ENCODE peak calls at places on chromosomes 5 and 9, in four cellular contexts. One of them, this sample, is unnamed.

GRCh38 chr9:129384138-129384886 is 206.3 kb upstream of the IER5L start:
- DNase-seq in mammary epithelial cell: no peak
- DNase-seq in SK-N-SH: no peak
- DNase-seq in mesenchymal stem cell: no peak
- DNase-seq in this sample: no peak

GRCh38 chr5:176543428-176544182 is 5.5 kb upstream of the CDHR2 start:
- DNase-seq in mesenchymal stem cell: peak; percentile 29
- DNase-seq in mammary epithelial cell: peak; percentile 61
- DNase-seq in SK-N-SH: peak; percentile 89
- DNase-seq in this sample: peak; percentile 88

GRCh38 chr9:69758001-69758730 is 1.6 kb downstream of the PTAR1 start:
- DNase-seq in SK-N-SH: no peak
- DNase-seq in mesenchymal stem cell: peak; percentile 33
- DNase-seq in mammary epithelial cell: no peak
- DNase-seq in this sample: peak; percentile 37

GRCh38 chr5:81420039-81420667 is 26.2 kb upstream of the ACOT12 start:
- DNase-seq in mesenchymal stem cell: peak; percentile 96
- DNase-seq in mammary epithelial cell: peak; percentile 90
- DNase-seq in SK-N-SH: no peak
- DNase-seq in this sample: no peak

GRCh38 chr5:144581044-144581443 is 410.4 kb downstream of the KCTD16 start:
- DNase-seq in mammary epithelial cell: no peak
- DNase-seq in mesenchymal stem cell: no peak
- DNase-seq in SK-N-SH: no peak
- DNase-seq in this sample: no peak

GRCh38 chr9:126862461-126862830 is 2.0 kb downstream of the ZBTB34 start:
- DNase-seq in mesenchymal stem cell: no peak
- DNase-seq in SK-N-SH: no peak
- DNase-seq in mammary epithelial cell: no peak
- DNase-seq in this sample: peak; percentile 28

GRCh38 chr5:176529824-176530195 is 7.4 kb downstream of the RNF44 start:
- DNase-seq in SK-N-SH: no peak
- DNase-seq in mammary epithelial cell: no peak
- DNase-seq in mesenchymal stem cell: no peak
- DNase-seq in this sample: peak; percentile 96

GRCh38 chr5:139660105-139660915 is 12.2 kb downstream of the CXXC5 start:
- DNase-seq in mesenchymal stem cell: peak; percentile 42
- DNase-seq in SK-N-SH: peak; percentile 81
- DNase-seq in mammary epithelial cell: peak; percentile 76
- DNase-seq in this sample: peak; percentile 32

GRCh38 chr9:69145148-69145547 is 28.9 kb upstream of the TJP2 start:
- DNase-seq in mesenchymal stem cell: no peak
- DNase-seq in SK-N-SH: peak; percentile 66
- DNase-seq in mammary epithelial cell: no peak
- DNase-seq in this sample: no peak

GRCh38 chr5:60595183-60595582 is 104.8 kb downstream of the DEPDC1B start:
- DNase-seq in SK-N-SH: no peak
- DNase-seq in mammary epithelial cell: no peak
- DNase-seq in mesenchymal stem cell: peak; percentile 53
- DNase-seq in this sample: no peak

DNA sequence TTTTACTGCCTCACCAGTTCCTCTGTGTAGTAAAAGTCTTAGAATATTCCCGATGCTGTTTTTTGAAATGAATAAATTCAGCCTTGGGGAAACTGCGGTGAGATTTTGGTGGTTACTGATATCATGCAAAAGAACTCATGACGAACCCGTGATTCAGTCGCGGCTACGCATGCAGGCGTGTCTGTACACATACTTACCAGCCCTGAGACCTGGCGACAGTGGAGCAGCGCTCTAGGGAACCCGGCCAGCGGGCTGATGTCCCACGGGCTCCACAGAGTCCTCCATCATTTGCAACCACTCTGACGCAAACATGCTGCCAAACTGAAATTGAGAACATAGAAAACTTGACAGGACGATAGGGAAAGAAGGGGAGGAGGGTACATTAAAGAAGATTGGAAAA is 315.6 kb upstream of the DAB2 start:
- DNase-seq in mesenchymal stem cell: no peak
- DNase-seq in SK-N-SH: no peak
- DNase-seq in mammary epithelial cell: no peak
- DNase-seq in this sample: no peak
- H2AFZ ChIP-seq in mesenchymal stem cell: no peak overlapping the region
- H2AFZ ChIP-seq in SK-N-SH: no peak overlapping the region
- H2AFZ ChIP-seq in mammary epithelial cell: no peak overlapping the region
- H2AFZ ChIP-seq in this sample: no peak overlapping the region

GRCh38 chr9:73143606-73144328 is 7.9 kb upstream of the ANXA1 start:
- DNase-seq in SK-N-SH: no peak
- DNase-seq in mammary epithelial cell: peak; percentile 83
- DNase-seq in mesenchymal stem cell: peak; percentile 88
- DNase-seq in this sample: no peak
- H2AFZ ChIP-seq in SK-N-SH: peak overlapping the region; percentile 49
- H2AFZ ChIP-seq in mammary epithelial cell: peak overlapping the region; percentile 5
- H2AFZ ChIP-seq in mesenchymal stem cell: no peak overlapping the region
- H2AFZ ChIP-seq in this sample: no peak overlapping the region

DNA sequence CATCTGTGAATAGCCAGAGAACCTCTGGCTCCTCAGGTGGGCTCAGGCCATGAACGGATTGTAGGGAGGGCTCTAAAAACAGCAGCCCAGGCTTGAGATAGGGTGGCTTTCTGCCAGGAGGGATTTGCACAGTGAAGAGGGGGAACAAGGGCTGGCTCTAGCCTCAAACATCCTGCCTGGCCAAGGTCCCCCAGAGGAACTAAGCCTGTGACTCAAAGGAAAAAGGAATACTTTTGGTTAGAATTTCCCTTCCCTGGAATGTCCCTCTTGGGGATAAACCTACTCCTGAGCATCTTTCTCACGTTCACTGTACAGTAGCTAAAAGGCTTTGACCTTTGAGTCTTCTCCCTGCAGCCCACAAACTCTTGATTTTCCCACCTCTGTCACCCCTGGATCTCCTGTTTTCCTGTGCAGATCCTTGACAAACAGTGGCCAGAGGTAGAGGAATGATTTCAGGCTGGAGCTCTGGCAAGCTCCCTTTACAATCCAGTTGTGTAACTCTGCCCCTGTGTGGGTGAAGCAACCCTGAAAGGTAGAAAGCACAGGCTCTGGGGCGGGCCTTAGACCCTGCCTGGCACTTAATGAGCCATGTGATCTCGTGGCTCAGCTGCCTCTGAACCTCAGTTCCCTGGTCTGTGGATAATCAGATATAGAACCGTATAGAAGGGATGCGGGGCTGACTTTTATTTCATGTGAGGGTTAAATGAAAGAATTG is 17.4 kb downstream of the SEC61B start:
- DNase-seq in mesenchymal stem cell: peak; percentile 75
- DNase-seq in SK-N-SH: no peak
- DNase-seq in mammary epithelial cell: peak; percentile 19
- DNase-seq in this sample: no peak
- H2AFZ ChIP-seq in mesenchymal stem cell: no peak overlapping the region
- H2AFZ ChIP-seq in SK-N-SH: no peak overlapping the region
- H2AFZ ChIP-seq in mammary epithelial cell: no peak overlapping the region
- H2AFZ ChIP-seq in this sample: no peak overlapping the region

DNA sequence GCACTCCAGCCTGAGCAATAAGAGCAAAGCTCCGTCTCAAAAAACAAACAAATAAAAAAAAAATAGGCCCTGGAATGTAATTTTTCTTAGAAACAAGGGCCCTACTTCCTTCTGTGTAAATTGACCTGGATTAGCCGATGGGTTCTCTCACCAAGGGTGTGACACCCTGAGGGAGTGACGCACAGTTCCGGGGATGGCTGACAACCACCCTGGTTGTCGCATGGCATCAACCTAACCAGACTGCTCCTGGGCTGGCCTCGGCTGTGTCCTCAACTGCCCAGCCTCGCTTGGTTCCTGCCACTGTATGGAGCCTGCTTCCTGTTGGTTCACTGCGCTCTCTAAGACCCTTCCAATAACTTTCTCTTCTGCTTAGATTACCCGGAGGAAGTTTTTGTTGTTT is 51.2 kb upstream of the SPATA31D4 start:
- DNase-seq in mesenchymal stem cell: no peak
- DNase-seq in SK-N-SH: no peak
- DNase-seq in mammary epithelial cell: no peak
- DNase-seq in this sample: no peak
- H2AFZ ChIP-seq in mesenchymal stem cell: no peak overlapping the region
- H2AFZ ChIP-seq in SK-N-SH: peak overlapping the region; percentile 35
- H2AFZ ChIP-seq in mammary epithelial cell: no peak overlapping the region
- H2AFZ ChIP-seq in this sample: no peak overlapping the region

DNA sequence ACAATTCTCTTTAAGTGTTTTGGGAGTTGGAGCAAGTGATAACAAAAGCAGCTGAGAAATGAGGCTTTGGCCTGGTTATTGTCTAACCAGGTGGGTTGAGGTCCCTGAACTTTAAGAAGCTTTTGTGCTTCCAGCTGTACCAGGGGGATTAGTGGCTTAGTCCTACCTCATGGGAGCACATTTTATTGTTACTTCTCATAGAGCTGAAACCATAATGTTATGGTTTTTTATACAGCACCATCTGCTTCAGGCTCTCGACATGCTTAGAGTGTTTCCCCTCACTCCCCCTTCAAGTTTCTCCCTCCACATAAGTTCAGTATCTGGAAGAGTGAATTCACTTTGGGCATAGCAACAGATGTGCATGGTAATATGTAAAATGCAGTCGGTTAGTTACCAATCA is 95.7 kb upstream of the SPRY4 start:
- DNase-seq in SK-N-SH: no peak
- DNase-seq in mammary epithelial cell: no peak
- DNase-seq in mesenchymal stem cell: no peak
- DNase-seq in this sample: no peak
- H2AFZ ChIP-seq in SK-N-SH: no peak overlapping the region
- H2AFZ ChIP-seq in mammary epithelial cell: no peak overlapping the region
- H2AFZ ChIP-seq in mesenchymal stem cell: no peak overlapping the region
- H2AFZ ChIP-seq in this sample: no peak overlapping the region

DNA sequence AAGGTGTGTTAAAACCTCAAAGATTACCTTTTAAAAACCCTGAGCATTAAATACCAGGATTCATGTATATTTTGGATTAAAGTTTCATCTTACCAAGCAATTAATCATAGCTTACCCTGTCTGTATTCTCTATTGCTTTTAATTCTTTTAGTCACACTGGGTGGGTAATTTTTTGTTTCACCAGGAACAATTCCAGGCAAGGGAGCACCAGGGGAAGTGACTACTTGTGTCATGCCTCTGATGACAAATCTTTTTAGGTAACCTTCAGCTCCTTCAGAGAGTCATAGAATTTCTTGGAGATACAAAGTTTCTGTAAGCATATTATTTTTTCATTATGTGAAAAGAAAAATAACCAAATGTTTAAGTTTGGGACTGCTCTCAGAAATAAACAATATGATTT is 33.4 kb upstream of the ANXA1 start:
- DNase-seq in mesenchymal stem cell: no peak
- DNase-seq in mammary epithelial cell: peak; percentile 76
- DNase-seq in SK-N-SH: no peak
- DNase-seq in this sample: no peak
- H2AFZ ChIP-seq in mesenchymal stem cell: no peak overlapping the region
- H2AFZ ChIP-seq in mammary epithelial cell: no peak overlapping the region
- H2AFZ ChIP-seq in SK-N-SH: no peak overlapping the region
- H2AFZ ChIP-seq in this sample: no peak overlapping the region

DNA sequence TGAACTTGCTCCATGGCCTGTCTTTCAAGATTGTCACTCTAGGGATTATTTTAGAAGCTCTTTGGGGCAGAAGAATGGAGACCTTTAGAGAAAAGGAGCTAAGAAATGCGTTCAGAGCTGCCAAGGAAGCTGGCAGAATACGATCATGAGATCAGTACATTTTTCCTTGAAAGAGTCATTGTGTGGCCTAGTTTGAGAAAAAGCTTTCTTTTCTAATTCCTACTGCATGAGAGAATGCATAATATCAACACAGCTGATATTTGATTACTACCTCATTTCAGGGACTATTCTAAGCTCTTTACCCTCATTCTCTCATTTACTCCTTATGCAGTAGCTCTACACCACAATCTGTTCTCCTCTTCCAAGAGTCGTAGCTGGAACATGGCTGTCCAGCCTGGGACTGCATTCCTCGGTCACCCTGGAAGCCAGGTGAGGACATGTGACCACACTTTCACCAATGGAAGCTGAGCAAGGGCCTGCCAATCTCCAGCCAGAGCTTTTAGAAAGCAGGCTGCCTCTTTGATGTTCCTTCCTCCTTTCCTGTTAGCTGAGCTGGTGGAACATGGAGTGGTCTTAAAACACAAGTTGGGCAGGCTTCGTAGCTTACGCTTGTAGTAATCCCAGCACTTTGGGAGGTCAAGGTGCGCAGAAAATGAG is 99.3 kb upstream of the LHFPL2 start:
- DNase-seq in mammary epithelial cell: no peak
- DNase-seq in SK-N-SH: no peak
- DNase-seq in mesenchymal stem cell: peak; percentile 58
- DNase-seq in this sample: no peak
- H2AFZ ChIP-seq in mammary epithelial cell: peak overlapping the region; percentile 66
- H2AFZ ChIP-seq in SK-N-SH: peak overlapping the region; percentile 49
- H2AFZ ChIP-seq in mesenchymal stem cell: no peak overlapping the region
- H2AFZ ChIP-seq in this sample: no peak overlapping the region

GRCh38 chr5:35884789-35885172 is 28.1 kb downstream of the IL7R start:
- DNase-seq in mesenchymal stem cell: no peak
- DNase-seq in mammary epithelial cell: no peak
- DNase-seq in SK-N-SH: no peak
- DNase-seq in this sample: peak; percentile 95
- H2AFZ ChIP-seq in mesenchymal stem cell: no peak overlapping the region
- H2AFZ ChIP-seq in mammary epithelial cell: no peak overlapping the region
- H2AFZ ChIP-seq in SK-N-SH: no peak overlapping the region
- H2AFZ ChIP-seq in this sample: no peak overlapping the region

GRCh38 chr9:12822111-12822510 is 47.3 kb downstream of the LURAP1L start:
- DNase-seq in mesenchymal stem cell: no peak
- DNase-seq in mammary epithelial cell: no peak
- DNase-seq in SK-N-SH: no peak
- DNase-seq in this sample: no peak
- H2AFZ ChIP-seq in mesenchymal stem cell: no peak overlapping the region
- H2AFZ ChIP-seq in mammary epithelial cell: no peak overlapping the region
- H2AFZ ChIP-seq in SK-N-SH: no peak overlapping the region
- H2AFZ ChIP-seq in this sample: no peak overlapping the region

DNA sequence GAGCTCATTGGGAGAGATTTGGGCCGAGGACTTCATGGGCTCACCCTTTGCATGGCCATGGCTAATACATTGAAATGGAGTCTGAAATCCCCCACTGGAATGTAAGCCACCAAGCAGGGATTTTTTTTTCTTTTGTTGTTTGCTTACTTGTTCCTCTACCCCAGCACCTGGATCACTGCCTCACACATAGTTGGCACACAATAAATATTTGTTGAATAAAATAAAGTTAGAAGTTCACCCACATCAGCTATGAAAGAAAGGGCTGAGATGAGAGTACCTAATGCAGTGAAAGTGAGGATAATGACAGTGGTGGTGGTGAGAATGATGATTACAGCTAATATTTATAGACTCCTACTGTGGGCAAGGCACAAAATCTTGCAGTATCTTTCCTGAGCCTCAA is 98.1 kb upstream of the ANXA1 start:
- DNase-seq in mesenchymal stem cell: no peak
- DNase-seq in mammary epithelial cell: no peak
- DNase-seq in SK-N-SH: no peak
- DNase-seq in this sample: no peak
- H2AFZ ChIP-seq in mesenchymal stem cell: no peak overlapping the region
- H2AFZ ChIP-seq in mammary epithelial cell: no peak overlapping the region
- H2AFZ ChIP-seq in SK-N-SH: no peak overlapping the region
- H2AFZ ChIP-seq in this sample: no peak overlapping the region

This sample was measured in OCI-LY7.